ENCODE peak calls at places on chromosomes 7 and 10, in seven cellular contexts. F is activated naive CD4-positive, alpha-beta T cell; E is amniotic stem cell; T is BJ; C is H9; A is B cell; J is GM04504. D is an unnamed sample.
A peak's percentile ranks its signal among the peaks of the same experiment; 100 is the strongest.

GRCh38 chr7:98123073-98123696 is 16.5 kb downstream of the LMTK2 start:
- DNase-seq in F (no peak), E (no peak), T (no peak), C (no peak), A (no peak), J (no peak), D (no peak)

GRCh38 chr7:110001254-110001938 is 1089.5 kb upstream of the LRRN3 start:
- DNase-seq in F (no peak), E (no peak), T (no peak), C (no peak), A (no peak), J (no peak), D (no peak)

GRCh38 chr10:43843331-43844101 is 194.8 kb upstream of the ZNF32 start:
- DNase-seq in F (no peak), E (no peak), T (peak; percentile 49), C (no peak), A (no peak), J (peak; percentile 66), D (no peak)

GRCh38 chr10:53622201-53622600 is 849.6 kb upstream of the MBL2 start:
- DNase-seq in F (no peak), E (no peak), T (no peak), C (no peak), A (no peak), J (no peak), D (no peak)

GRCh38 chr7:38235606-38236005 is 37.8 kb downstream of the TARP start:
- DNase-seq in F (no peak), E (no peak), T (no peak), C (no peak), A (no peak), J (no peak), D (no peak)

GRCh38 chr7:114085592-114086490 is 167.0 kb upstream of the PPP1R3A start:
- DNase-seq in F (no peak), E (peak; percentile 18), T (no peak), C (peak; percentile 90), A (peak; percentile 46), J (no peak), D (no peak)

GRCh38 chr7:79298145-79298760 is 155.2 kb downstream of the MAGI2 start:
- DNase-seq in F (no peak), E (peak; percentile 52), T (peak; percentile 26), C (no peak), A (no peak), J (no peak), D (no peak)

GRCh38 chr7:97075928-97076327 is 41.6 kb upstream of the SDHAF3 start:
- DNase-seq in F (no peak), E (no peak), T (no peak), C (peak; percentile 42), A (no peak), J (no peak), D (no peak)

GRCh38 chr10:76086571-76087260 is 655.3 kb downstream of the LRMDA start:
- DNase-seq in F (no peak), E (no peak), T (no peak), C (peak; percentile 68), A (no peak), J (peak; percentile 17), D (no peak)

GRCh38 chr7:134854816-134855215 is 75.4 kb downstream of the CALD1 start:
- DNase-seq in F (no peak), E (no peak), T (no peak), C (no peak), A (no peak), J (no peak), D (no peak)

GRCh38 chr7:140044251-140044650 is 18.5 kb downstream of the PARP12 start:
- DNase-seq in F (no peak), E (no peak), T (no peak), C (no peak), A (no peak), J (no peak), D (no peak)

GRCh38 chr7:150396426-150397375 is 17.6 kb downstream of the ZNF775 start:
- DNase-seq in F (no peak), E (no peak), T (no peak), C (no peak), A (no peak), J (no peak), D (no peak)

GRCh38 chr7:52233248-52233647 is 802.2 kb upstream of the POM121L12 start:
- DNase-seq in F (no peak), E (no peak), T (no peak), C (no peak), A (no peak), J (no peak), D (no peak)

GRCh38 chr7:55513849-55514248 is 58.5 kb downstream of the VOPP1 start:
- DNase-seq in F (no peak), E (no peak), T (no peak), C (no peak), A (no peak), J (no peak), D (no peak)

GRCh38 chr7:28481131-28481926 is 69.0 kb downstream of the CREB5 start:
- DNase-seq in F (no peak), E (no peak), T (no peak), C (no peak), A (no peak), J (no peak), D (no peak)

GRCh38 chr10:79488303-79488702 is 24.0 kb upstream of the EIF5AL1 start:
- DNase-seq in F (no peak), E (peak; percentile 79), T (peak; percentile 77), C (peak; percentile 36), A (no peak), J (peak; percentile 85), D (no peak)

GRCh38 chr10:45370202-45370955 is 3.6 kb upstream of the ALOX5 start:
- DNase-seq in F (no peak), E (no peak), T (no peak), C (no peak), A (peak; percentile 35), J (no peak), D (no peak)

GRCh38 chr7:134433430-134433829 is 25.5 kb downstream of the AKR1B1 start:
- DNase-seq in F (no peak), E (no peak), T (no peak), C (no peak), A (no peak), J (no peak), D (no peak)

GRCh38 chr7:39465055-39465929 is 100.9 kb upstream of the YAE1 start:
- DNase-seq in F (no peak), E (peak; percentile 28), T (peak; percentile 6), C (peak; percentile 62), A (peak; percentile 47), J (peak; percentile 28), D (no peak)

GRCh38 chr7:157521752-157522151 is 184.9 kb downstream of the DNAJB6 start:
- DNase-seq in F (no peak), E (no peak), T (no peak), C (peak; percentile 16), A (no peak), J (no peak), D (no peak)

GRCh38 chr10:62640386-62640785 is 164.1 kb upstream of the ADO start:
- DNase-seq in F (no peak), E (no peak), T (no peak), C (no peak), A (no peak), J (no peak), D (no peak)